ENCODE peak calls at places on chromosomes 12 and 14, in ten cellular contexts. D is NCI-H510A treated with DMSO at 0.1 percent for 48 hours; T is globus pallidus; F is HFFc6; H is lower leg skin; P is HT1080; B is activated CD4-positive, alpha-beta T cell treated with anti-CD3 and anti-CD28 coated beads, Interleukin-2, amount 10 ng/mL, durations not matched to agents 7 days and 5 days; V is astrocyte of the spinal cord; A is sigmoid colon; M is heart left ventricle. E is an unnamed sample.

GRCh38 chr14:104665663-104666522 is 23.5 kb upstream of the INF2 start:
- DNase-seq in M (no peak), P (peak; percentile 45), D (peak; percentile 25), H (no peak), A (peak; percentile 61), T (peak; percentile 99), F (no peak), V (no peak), B (peak; percentile 64), E (no peak)

GRCh38 chr14:105627701-105628100 is 101.3 kb downstream of the TMEM121 start:
- DNase-seq in M (no peak), D (no peak), V (no peak), P (no peak), F (no peak), H (no peak), T (no peak), B (no peak), A (no peak), E (no peak)

GRCh38 chr14:104657114-104657524 is 32.3 kb upstream of the INF2 start:
- DNase-seq in T (peak; percentile 45), H (no peak), F (no peak), V (no peak), D (no peak), P (no peak), B (no peak), M (no peak), A (no peak), E (no peak)

GRCh38 chr12:45050751-45051489 is at the start of gene DBX2:
- DNase-seq in V (peak; percentile 2), D (no peak), F (no peak), H (no peak), P (no peak), A (no peak), T (no peak), B (no peak), M (no peak), E (no peak)

GRCh38 chr12:23949212-23950010 is at the start of gene SOX5:
- DNase-seq in M (peak; percentile 51), A (peak; percentile 70), T (peak; percentile 64), V (peak; percentile 75), B (no peak), H (no peak), D (peak; percentile 70), P (peak; percentile 5), F (no peak), E (no peak)

GRCh38 chr14:72540836-72541235 is 353.1 kb downstream of the DPF3 start:
- DNase-seq in B (no peak), M (no peak), A (no peak), D (no peak), F (no peak), H (no peak), V (no peak), P (no peak), T (no peak), E (no peak)

GRCh38 chr12:40622246-40622838 is 69.9 kb upstream of the CNTN1 start:
- DNase-seq in D (peak; percentile 9), V (peak; percentile 59), M (no peak), B (peak; percentile 31), P (peak; percentile 47), H (peak; percentile 55), A (no peak), T (peak; percentile 34), F (peak; percentile 1), E (peak; percentile 26)

GRCh38 chr14:89673499-89674225 is 256.6 kb upstream of the FOXN3 start:
- DNase-seq in P (peak; percentile 21), F (peak; percentile 62), B (peak; percentile 13), A (no peak), T (no peak), M (no peak), V (peak; percentile 19), H (no peak), D (no peak), E (peak; percentile 58)

GRCh38 chr12:54304187-54304810 is 3.5 kb upstream of the NFE2 start:
- DNase-seq in V (no peak), F (no peak), T (no peak), A (peak; percentile 71), H (peak; percentile 77), D (no peak), B (no peak), M (peak; percentile 85), P (no peak), E (no peak)

GRCh38 chr12:24125280-24125679 is 175.8 kb upstream of the SOX5 start:
- DNase-seq in B (no peak), M (no peak), T (no peak), P (no peak), V (no peak), H (no peak), F (no peak), A (no peak), D (no peak), E (no peak)

GRCh38 chr14:77116194-77116817 is 18.2 kb downstream of the CIPC start:
- DNase-seq in P (no peak), T (no peak), D (no peak), F (no peak), H (no peak), B (no peak), A (no peak), V (no peak), M (no peak), E (no peak)

GRCh38 chr12:94898388-94898787 is 105.1 kb downstream of the NDUFA12 start:
- DNase-seq in M (no peak), P (no peak), V (peak; percentile 14), D (no peak), F (no peak), B (no peak), A (no peak), H (no peak), T (no peak), E (no peak)

GRCh38 chr12:123958876-123959275 is 13.8 kb downstream of the CCDC92 start:
- DNase-seq in T (no peak), D (no peak), V (no peak), B (no peak), H (no peak), M (no peak), P (no peak), A (no peak), F (no peak), E (no peak)

GRCh38 chr14:20606902-20607242 is 15.7 kb upstream of the RNASE12 start:
- DNase-seq in A (no peak), T (no peak), V (no peak), D (no peak), F (no peak), M (no peak), B (no peak), H (no peak), P (no peak), E (no peak)

GRCh38 chr14:63650336-63650952 is 8.8 kb upstream of the WDR89 start:
- DNase-seq in D (peak; percentile 44), B (peak; percentile 75), P (no peak), H (no peak), V (no peak), A (no peak), M (no peak), F (no peak), T (no peak), E (no peak)

GRCh38 chr12:57983150-57983857 is 41.9 kb downstream of the ATP23 start:
- DNase-seq in F (peak; percentile 50), B (peak; percentile 35), T (peak; percentile 20), P (peak; percentile 42), H (no peak), A (no peak), D (peak; percentile 71), M (no peak), V (peak; percentile 58), E (peak; percentile 13)

GRCh38 chr14:94342334-94342934 is 19.3 kb upstream of the SERPINA6 start:
- DNase-seq in M (peak; percentile 75), B (no peak), T (peak; percentile 14), A (peak; percentile 89), H (peak; percentile 96), V (peak; percentile 100), F (peak; percentile 92), P (peak; percentile 98), D (no peak), E (peak; percentile 95)

GRCh38 chr12:16220120-16220519 is 57.4 kb downstream of the SLC15A5 start:
- DNase-seq in P (no peak), V (no peak), F (no peak), M (no peak), A (no peak), B (no peak), D (no peak), H (no peak), T (no peak), E (no peak)

GRCh38 chr14:74491952-74492351 is 1.2 kb downstream of the NPC2 start:
- DNase-seq in A (no peak), B (peak; percentile 22), P (peak; percentile 44), D (no peak), V (peak; percentile 38), M (no peak), H (no peak), F (peak; percentile 41), T (peak; percentile 43), E (peak; percentile 53)

GRCh38 chr12:47867496-47867941 is 37.3 kb downstream of the VDR start:
- DNase-seq in B (peak; percentile 29), A (no peak), T (no peak), F (peak; percentile 79), D (no peak), P (peak; percentile 89), H (no peak), M (no peak), V (peak; percentile 90), E (peak; percentile 54)

GRCh38 chr14:77319416-77319815 is 1.3 kb downstream of the POMT2 start:
- DNase-seq in P (no peak), V (no peak), B (no peak), D (peak; percentile 13), F (no peak), H (no peak), T (peak; percentile 61), A (peak; percentile 45), M (no peak), E (no peak)

GRCh38 chr12:120791669-120792176 is 66.1 kb downstream of the ACADS start:
- DNase-seq in P (no peak), H (no peak), M (no peak), V (no peak), B (no peak), A (no peak), F (no peak), D (no peak), T (no peak), E (no peak)

GRCh38 chr12:126837697-126838096 is 1429.3 kb upstream of the TMEM132C start:
- DNase-seq in F (no peak), M (no peak), P (no peak), A (no peak), B (no peak), D (no peak), T (no peak), V (no peak), H (no peak), E (no peak)

GRCh38 chr12:132243596-132244289 is 85.6 kb downstream of the GALNT9 start:
- DNase-seq in H (no peak), P (no peak), B (no peak), A (peak; percentile 64), V (no peak), F (no peak), D (no peak), T (no peak), M (peak; percentile 32), E (no peak)

GRCh38 chr12:110743571-110744093 is 941 bp upstream of the PPP1CC start:
- DNase-seq in H (peak; percentile 21), M (peak; percentile 74), V (no peak), P (no peak), F (no peak), T (peak; percentile 75), A (peak; percentile 79), B (no peak), D (no peak), E (no peak)

GRCh38 chr14:23567186-23568020 is at the start of gene AP1G2:
- DNase-seq in V (peak; percentile 56), T (peak; percentile 57), D (peak; percentile 87), F (peak; percentile 15), B (peak; percentile 92), A (peak; percentile 92), P (peak; percentile 86), H (peak; percentile 90), M (peak; percentile 92), E (peak; percentile 71)

GRCh38 chr14:94515426-94515825 is 6.2 kb upstream of the SERPINA12 start:
- DNase-seq in T (no peak), P (no peak), H (no peak), D (no peak), V (no peak), F (no peak), B (no peak), M (no peak), A (no peak), E (no peak)

GRCh38 chr14:66383271-66383670 is 102.9 kb upstream of the CCDC196 start:
- DNase-seq in A (no peak), D (no peak), P (no peak), H (no peak), T (no peak), V (no peak), F (no peak), M (no peak), B (no peak), E (no peak)

E was measured in foreskin keratinocyte.